ENCODE peak calls at places on chromosomes 7 and 10, in eight cellular contexts. One of them, this sample, is unnamed.

GRCh38 chr7:64946772-64947171 is 43.7 kb downstream of the ZNF273 start:
- DNase-seq in myocyte: peak; percentile 20
- DNase-seq in islet precursor cell: peak; percentile 71
- DNase-seq in progenitor cell of endocrine pancreas: no peak
- DNase-seq in HFFc6: no peak
- DNase-seq in sciatic nerve: no peak
- DNase-seq in RCC 7860: no peak
- DNase-seq in left ventricle myocardium superior: no peak
- DNase-seq in this sample: no peak

GRCh38 chr7:51259766-51260165 is 56.8 kb downstream of the COBL start:
- DNase-seq in sciatic nerve: no peak
- DNase-seq in progenitor cell of endocrine pancreas: no peak
- DNase-seq in left ventricle myocardium superior: no peak
- DNase-seq in myocyte: no peak
- DNase-seq in islet precursor cell: no peak
- DNase-seq in RCC 7860: no peak
- DNase-seq in HFFc6: no peak
- DNase-seq in this sample: no peak

GRCh38 chr7:81267508-81267907 is 348.7 kb upstream of the SEMA3C start:
- DNase-seq in left ventricle myocardium superior: no peak
- DNase-seq in islet precursor cell: no peak
- DNase-seq in myocyte: peak; percentile 55
- DNase-seq in progenitor cell of endocrine pancreas: no peak
- DNase-seq in sciatic nerve: no peak
- DNase-seq in HFFc6: no peak
- DNase-seq in RCC 7860: peak; percentile 23
- DNase-seq in this sample: no peak

GRCh38 chr7:141663081-141663510 is 38.9 kb downstream of the DENND11 start:
- DNase-seq in myocyte: no peak
- DNase-seq in HFFc6: no peak
- DNase-seq in progenitor cell of endocrine pancreas: no peak
- DNase-seq in sciatic nerve: no peak
- DNase-seq in RCC 7860: no peak
- DNase-seq in islet precursor cell: no peak
- DNase-seq in left ventricle myocardium superior: no peak
- DNase-seq in this sample: no peak

GRCh38 chr7:47382200-47382599 is 199.7 kb downstream of the TNS3 start:
- DNase-seq in left ventricle myocardium superior: no peak
- DNase-seq in sciatic nerve: no peak
- DNase-seq in progenitor cell of endocrine pancreas: no peak
- DNase-seq in HFFc6: no peak
- DNase-seq in RCC 7860: no peak
- DNase-seq in myocyte: no peak
- DNase-seq in islet precursor cell: no peak
- DNase-seq in this sample: no peak

GRCh38 chr7:73645643-73646182 is 21.4 kb upstream of the MLXIPL start:
- DNase-seq in islet precursor cell: no peak
- DNase-seq in left ventricle myocardium superior: no peak
- DNase-seq in RCC 7860: no peak
- DNase-seq in HFFc6: no peak
- DNase-seq in sciatic nerve: no peak
- DNase-seq in myocyte: no peak
- DNase-seq in progenitor cell of endocrine pancreas: no peak
- DNase-seq in this sample: no peak

GRCh38 chr10:126927799-126928198 is 22.6 kb downstream of the DOCK1 start:
- DNase-seq in islet precursor cell: no peak
- DNase-seq in progenitor cell of endocrine pancreas: no peak
- DNase-seq in myocyte: no peak
- DNase-seq in sciatic nerve: no peak
- DNase-seq in HFFc6: no peak
- DNase-seq in left ventricle myocardium superior: no peak
- DNase-seq in RCC 7860: no peak
- DNase-seq in this sample: no peak

GRCh38 chr7:111159426-111159825 is 68.5 kb downstream of the LRRN3 start:
- DNase-seq in sciatic nerve: no peak
- DNase-seq in progenitor cell of endocrine pancreas: no peak
- DNase-seq in HFFc6: peak; percentile 31
- DNase-seq in left ventricle myocardium superior: no peak
- DNase-seq in islet precursor cell: no peak
- DNase-seq in myocyte: peak; percentile 5
- DNase-seq in RCC 7860: peak; percentile 34
- DNase-seq in this sample: no peak

GRCh38 chr7:27636326-27637006 is 26.2 kb downstream of the HIBADH start:
- DNase-seq in islet precursor cell: no peak
- DNase-seq in left ventricle myocardium superior: no peak
- DNase-seq in RCC 7860: no peak
- DNase-seq in progenitor cell of endocrine pancreas: no peak
- DNase-seq in myocyte: peak; percentile 71
- DNase-seq in sciatic nerve: no peak
- DNase-seq in HFFc6: no peak
- DNase-seq in this sample: no peak

GRCh38 chr7:77738871-77739270 is 42.6 kb downstream of the RSBN1L start:
- DNase-seq in RCC 7860: no peak
- DNase-seq in islet precursor cell: peak; percentile 66
- DNase-seq in left ventricle myocardium superior: no peak
- DNase-seq in HFFc6: peak; percentile 94
- DNase-seq in progenitor cell of endocrine pancreas: no peak
- DNase-seq in myocyte: no peak
- DNase-seq in sciatic nerve: no peak
- DNase-seq in this sample: no peak

GRCh38 chr10:17418249-17418648 is 36.1 kb downstream of the ST8SIA6 start:
- DNase-seq in progenitor cell of endocrine pancreas: no peak
- DNase-seq in islet precursor cell: no peak
- DNase-seq in myocyte: no peak
- DNase-seq in sciatic nerve: no peak
- DNase-seq in left ventricle myocardium superior: no peak
- DNase-seq in HFFc6: no peak
- DNase-seq in RCC 7860: no peak
- DNase-seq in this sample: no peak

GRCh38 chr7:45990276-45990675 is 69.2 kb upstream of the IGFBP3 start:
- DNase-seq in RCC 7860: no peak
- DNase-seq in myocyte: no peak
- DNase-seq in progenitor cell of endocrine pancreas: no peak
- DNase-seq in left ventricle myocardium superior: no peak
- DNase-seq in islet precursor cell: peak; percentile 60
- DNase-seq in sciatic nerve: no peak
- DNase-seq in HFFc6: no peak
- DNase-seq in this sample: no peak

GRCh38 chr10:101069441-101069840 is 7.7 kb downstream of the KAZALD1 start:
- DNase-seq in myocyte: peak; percentile 68
- DNase-seq in RCC 7860: no peak
- DNase-seq in left ventricle myocardium superior: no peak
- DNase-seq in sciatic nerve: no peak
- DNase-seq in progenitor cell of endocrine pancreas: no peak
- DNase-seq in HFFc6: no peak
- DNase-seq in islet precursor cell: no peak
- DNase-seq in this sample: no peak